ENCODE peak calls at places on chromosomes 2 and 18, in seven cellular contexts. N is ovary, D is right cardiac atrium, C is HepG2, B is PC-9, I is SK-N-MC, S is heart right ventricle. Z is an unnamed sample.
A peak's percentile ranks its signal among the peaks of the same experiment; 100 is the strongest.

GRCh38 chr2:72803151-72803550 is 22.7 kb downstream of the EXOC6B start:
- DNase-seq in N (no peak), B (no peak), S (no peak), C (no peak), I (no peak), D (no peak), Z (no peak)

GRCh38 chr18:23949863-23950262 is 64.7 kb upstream of the TTC39C start:
- DNase-seq in C (no peak), B (no peak), D (no peak), I (no peak), N (no peak), S (no peak), Z (no peak)

GRCh38 chr2:760001-760400 is 82.8 kb upstream of the TMEM18 start:
- DNase-seq in S (no peak), D (no peak), B (no peak), N (no peak), I (no peak), C (no peak), Z (no peak)

GRCh38 chr2:100974712-100975520 is 27.2 kb upstream of the RPL31 start:
- DNase-seq in I (no peak), C (no peak), D (no peak), N (no peak), S (no peak), B (no peak), Z (no peak)

GRCh38 chr2:188378551-188378950 is 86.9 kb downstream of the GULP1 start:
- DNase-seq in D (no peak), C (no peak), I (no peak), N (no peak), B (no peak), S (no peak), Z (no peak)

GRCh38 chr2:121529439-121530209 is 1.1 kb upstream of the RNU4ATAC start:
- DNase-seq in C (peak; percentile 73), N (peak; percentile 78), B (peak; percentile 41), D (no peak), I (no peak), S (peak; percentile 77), Z (peak; percentile 56)

GRCh38 chr2:11985817-11986566 is 239.6 kb downstream of the LPIN1 start:
- DNase-seq in S (no peak), C (no peak), N (no peak), D (no peak), I (no peak), B (no peak), Z (no peak)

GRCh38 chr2:29014811-29015414 is 33.8 kb downstream of the TOGARAM2 start:
- DNase-seq in C (no peak), D (peak; percentile 87), I (no peak), N (no peak), S (peak; percentile 63), B (peak; percentile 37), Z (no peak)

GRCh38 chr2:46179037-46179621 is 118.1 kb upstream of the EPAS1 start:
- DNase-seq in N (peak; percentile 79), S (peak; percentile 82), C (no peak), B (peak; percentile 99), I (no peak), D (peak; percentile 84), Z (no peak)

GRCh38 chr2:44267269-44268258 is 7.7 kb upstream of the SLC3A1 start:
- DNase-seq in B (peak; percentile 43), C (no peak), D (no peak), N (no peak), S (peak; percentile 6), I (no peak), Z (no peak)

GRCh38 chr2:65382776-65383357 is 49.5 kb downstream of the SPRED2 start:
- DNase-seq in I (no peak), B (peak; percentile 97), S (peak; percentile 83), C (peak; percentile 86), N (peak; percentile 68), D (peak; percentile 88), Z (peak; percentile 92)

GRCh38 chr2:221088506-221088905 is 483.6 kb downstream of the EPHA4 start:
- DNase-seq in D (no peak), I (no peak), S (no peak), B (no peak), N (no peak), C (no peak), Z (no peak)

GRCh38 chr2:100320547-100321180 is 1.6 kb downstream of the LONRF2 start:
- DNase-seq in N (peak; percentile 55), C (no peak), S (peak; percentile 11), I (no peak), D (no peak), B (no peak), Z (no peak)

GRCh38 chr2:156476516-156477206 is 40.5 kb downstream of the GPD2 start:
- DNase-seq in D (no peak), S (no peak), N (no peak), I (no peak), B (peak; percentile 53), C (no peak), Z (no peak)

GRCh38 chr2:241858206-241859016 is at the start of gene PDCD1:
- DNase-seq in C (peak; percentile 31), I (no peak), S (peak; percentile 43), B (no peak), D (peak; percentile 76), N (peak; percentile 68), Z (no peak)

GRCh38 chr2:160390544-160391258 is 102.9 kb downstream of the RBMS1 start:
- DNase-seq in D (no peak), S (no peak), B (peak; percentile 42), C (no peak), I (no peak), N (no peak), Z (no peak)

GRCh38 chr18:26526128-26526965 is 22.0 kb downstream of the KCTD1 start:
- DNase-seq in D (no peak), I (no peak), B (peak; percentile 75), N (no peak), S (no peak), C (no peak), Z (no peak)

GRCh38 chr2:84946204-84947009 is 24.6 kb upstream of the KCMF1 start:
- DNase-seq in D (no peak), N (no peak), C (peak; percentile 96), I (no peak), B (peak; percentile 98), S (no peak), Z (no peak)

GRCh38 chr2:49753344-49753930 is 599.1 kb upstream of the FSHR start:
- DNase-seq in S (no peak), D (no peak), B (no peak), C (peak; percentile 13), I (no peak), N (no peak), Z (no peak)

GRCh38 chr2:226873051-226873620 is 37.3 kb downstream of the RHBDD1 start:
- DNase-seq in N (no peak), S (no peak), B (no peak), C (no peak), I (no peak), D (no peak), Z (no peak)

GRCh38 chr18:28112056-28112470 is 64.9 kb downstream of the CDH2 start:
- DNase-seq in N (no peak), B (no peak), D (no peak), I (no peak), C (no peak), S (peak; percentile 33), Z (no peak)

GRCh38 chr2:128564131-128564530 is 245.5 kb upstream of the HS6ST1 start:
- DNase-seq in N (no peak), D (no peak), I (no peak), B (no peak), C (no peak), S (no peak), Z (peak; percentile 17)

GRCh38 chr2:220075835-220076234 is 448.4 kb downstream of the SLC4A3 start:
- DNase-seq in D (no peak), N (no peak), C (no peak), B (no peak), S (no peak), I (no peak), Z (no peak)

GRCh38 chr18:32469190-32469611 is 1.5 kb downstream of the GAREM1 start:
- DNase-seq in I (no peak), B (peak; percentile 43), C (peak; percentile 41), S (peak; percentile 30), D (peak; percentile 68), N (peak; percentile 25), Z (peak; percentile 32)

GRCh38 chr2:214695789-214696188 is 113.7 kb downstream of the BARD1 start:
- DNase-seq in I (no peak), D (no peak), N (no peak), B (no peak), C (no peak), S (no peak), Z (no peak)

GRCh38 chr2:72991980-72992733 is 74.8 kb downstream of the EMX1 start:
- DNase-seq in N (no peak), D (no peak), C (no peak), I (no peak), S (no peak), B (no peak), Z (no peak)

GRCh38 chr2:207248702-207249355 is 83.1 kb upstream of the KLF7 start:
- DNase-seq in C (no peak), D (no peak), B (no peak), I (no peak), S (no peak), N (no peak), Z (no peak)

DNA sequence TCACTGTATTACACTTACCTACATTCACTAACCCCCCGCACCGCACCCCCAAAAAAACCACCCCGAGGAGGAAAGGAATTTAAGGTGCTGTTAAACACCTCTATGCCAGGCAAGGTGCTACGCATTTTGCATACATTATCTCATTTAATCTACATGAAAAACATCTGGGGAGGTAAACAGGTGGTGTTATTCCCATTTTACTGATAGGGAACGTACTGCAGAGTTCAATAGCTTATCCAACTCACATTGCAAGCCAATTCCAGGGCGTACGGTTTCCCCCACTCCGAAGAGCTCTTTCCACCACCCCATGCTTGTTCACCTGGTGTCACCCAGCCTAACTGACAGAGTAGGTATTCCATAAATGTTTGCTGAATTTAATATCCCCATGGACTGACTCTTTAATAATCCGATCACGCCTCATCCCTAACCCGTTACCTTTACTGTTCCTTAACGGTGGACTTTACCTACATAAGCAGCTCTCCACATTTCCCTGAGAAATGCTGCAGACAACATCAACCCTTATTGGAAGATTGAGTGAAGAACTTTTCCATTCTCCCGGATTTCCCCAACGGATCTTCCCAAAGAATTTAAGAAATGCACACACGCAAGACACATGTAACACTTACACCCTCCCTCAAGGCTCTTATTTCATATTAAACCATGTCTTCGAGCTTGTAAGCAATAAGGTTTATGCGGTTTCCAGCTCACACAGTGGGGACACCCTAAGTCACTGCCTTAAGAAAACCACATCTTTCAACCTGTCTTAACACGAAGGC is 1.2 kb downstream of the RAPH1 start:
- DNase-seq in N (no peak), B (no peak), S (no peak), I (no peak), C (no peak), D (no peak), Z (no peak)
- H3K4me3 ChIP-seq in N (peak overlapping the region; percentile 67), B (peak overlapping the region; percentile 79), S (peak overlapping the region; percentile 99), I (peak overlapping the region; percentile 90), C (peak overlapping the region; percentile 97), D (peak overlapping the region; percentile 84), Z (peak overlapping the region; percentile 70)

GRCh38 chr18:22550861-22551260 is 133.1 kb upstream of the CTAGE1 start:
- DNase-seq in I (no peak), S (no peak), B (no peak), C (no peak), N (no peak), D (no peak), Z (no peak)
- H3K27ac ChIP-seq in I (no peak overlapping the region), S (peak overlapping the region; percentile 60), B (peak overlapping the region; percentile 99), C (no peak overlapping the region), N (peak overlapping the region; percentile 56), D (no peak overlapping the region), Z (no peak overlapping the region)

GRCh38 chr2:204026294-204026693 is 89.7 kb downstream of the ICOS start:
- DNase-seq in I (no peak), B (no peak), D (no peak), C (no peak), S (no peak), N (no peak), Z (no peak)
- H3K4me3 ChIP-seq in I (no peak overlapping the region), B (no peak overlapping the region), D (no peak overlapping the region), C (no peak overlapping the region), S (no peak overlapping the region), N (no peak overlapping the region), Z (no peak overlapping the region)

GRCh38 chr2:55357164-55357563 is 62.5 kb downstream of the CCDC88A start:
- DNase-seq in S (no peak), B (no peak), I (no peak), D (no peak), C (no peak), N (no peak), Z (no peak)
- H3K27ac ChIP-seq in S (no peak overlapping the region), B (no peak overlapping the region), I (no peak overlapping the region), D (no peak overlapping the region), C (no peak overlapping the region), N (no peak overlapping the region), Z (no peak overlapping the region)

Z was measured in lung.